ENCODE peak calls at places on chromosomes 7 and 10, in five cellular contexts. C is HTR-8/SVneo; K is HFF-Myc; H is nephron progenitor cell; Y is stimulated activated CD4-positive, alpha-beta T cell treated with anti-CD3 and anti-CD28 coated beads, Interleukin-15, amount 100 ng/mL, for 1 hour. I is an unnamed sample.

GRCh38 chr7:3591150-3591549 is 290.1 kb downstream of the SDK1 start:
- DNase-seq in C (no peak), K (no peak), H (no peak), Y (no peak), I (no peak)

GRCh38 chr7:101901661-101902491 is 84.5 kb downstream of the CUX1 start:
- DNase-seq in C (no peak), K (no peak), H (no peak), Y (no peak), I (no peak)

GRCh38 chr7:594920-595620 is 75.4 kb upstream of the PDGFA start:
- DNase-seq in C (no peak), K (no peak), H (no peak), Y (no peak), I (no peak)

GRCh38 chr10:131722525-131723264 is 178.1 kb upstream of the PPP2R2D start:
- DNase-seq in C (no peak), K (no peak), H (no peak), Y (no peak), I (no peak)

GRCh38 chr7:139695616-139696015 is 82.2 kb downstream of the HIPK2 start:
- DNase-seq in C (no peak), K (no peak), H (no peak), Y (no peak), I (no peak)

GRCh38 chr7:45404622-45405021 is 169.5 kb upstream of the ADCY1 start:
- DNase-seq in C (no peak), K (no peak), H (no peak), Y (no peak), I (no peak)

GRCh38 chr10:85658518-85658917 is 708.1 kb downstream of the GRID1 start:
- DNase-seq in C (no peak), K (no peak), H (no peak), Y (no peak), I (no peak)

GRCh38 chr10:93827035-93827804 is 66.6 kb upstream of the SLC35G1 start:
- DNase-seq in C (no peak), K (no peak), H (no peak), Y (no peak), I (no peak)

GRCh38 chr7:1062296-1063294 is 18.2 kb downstream of the GPR146 start:
- DNase-seq in C (no peak), K (no peak), H (no peak), Y (no peak), I (no peak)

GRCh38 chr10:19699299-19699698 is 116.9 kb upstream of the PLXDC2 start:
- DNase-seq in C (no peak), K (no peak), H (no peak), Y (no peak), I (no peak)

GRCh38 chr7:1663243-1663642 is 6.8 kb upstream of the ELFN1 start:
- DNase-seq in C (no peak), K (no peak), H (no peak), Y (no peak), I (no peak)

GRCh38 chr7:5596046-5596895 is 172.6 kb upstream of the TNRC18 start:
- DNase-seq in C (peak), K (peak), H (peak), Y (peak), I (peak)

GRCh38 chr10:69703766-69704191 is 73.7 kb downstream of the FAM241B start:
- DNase-seq in C (no peak), K (peak), H (no peak), Y (no peak), I (no peak)

GRCh38 chr7:47586925-47587324 is 5.0 kb upstream of the TNS3 start:
- DNase-seq in C (no peak), K (no peak), H (no peak), Y (no peak), I (peak)

GRCh38 chr7:94675356-94675755 is 19.4 kb upstream of the SGCE start:
- DNase-seq in C (no peak), K (no peak), H (no peak), Y (no peak), I (no peak)

GRCh38 chr7:35729061-35729783 is 34.3 kb upstream of the HERPUD2 start:
- DNase-seq in C (no peak), K (no peak), H (no peak), Y (no peak), I (no peak)